ENCODE peak calls at places on chromosomes 13 and 19, in nine cellular contexts. O, P, M, T, B, D, E, A and F are unnamed samples.
A peak's percentile ranks its signal among the peaks of the same experiment; 100 is the strongest.

GRCh38 chr13:42478531-42479156 is 95.3 kb upstream of the TNFSF11 start:
- DNase-seq in B (no peak), D (peak; percentile 7), M (no peak), P (no peak), E (peak; percentile 10), T (no peak), O (no peak), A (no peak), F (no peak)

GRCh38 chr19:46731584-46731983 is 14.3 kb upstream of the FKRP start:
- DNase-seq in O (peak; percentile 56), M (no peak), B (no peak), P (no peak), A (no peak), T (no peak), D (no peak), E (no peak), F (no peak)

GRCh38 chr13:95535243-95535642 is 17.3 kb upstream of the CLDN10 start:
- DNase-seq in A (no peak), M (no peak), B (no peak), T (no peak), D (peak; percentile 73), P (no peak), O (no peak), E (peak; percentile 77), F (no peak)

GRCh38 chr13:35987572-35988513 is 143.3 kb downstream of the DCLK1 start:
- DNase-seq in D (no peak), T (no peak), B (no peak), A (no peak), E (no peak), M (peak; percentile 55), P (peak; percentile 72), O (peak; percentile 63), F (no peak)

GRCh38 chr19:46748325-46749109 is 2.3 kb upstream of the STRN4 start:
- DNase-seq in A (peak; percentile 59), D (peak; percentile 56), T (no peak), M (no peak), P (peak; percentile 94), B (peak; percentile 73), E (no peak), O (no peak), F (no peak)

GRCh38 chr13:105848494-105848893 is 687.0 kb downstream of the EFNB2 start:
- DNase-seq in P (no peak), O (no peak), T (no peak), E (no peak), A (no peak), D (no peak), B (no peak), M (no peak), F (no peak)

GRCh38 chr19:6276447-6276846 is 3.3 kb downstream of the MLLT1 start:
- DNase-seq in O (peak; percentile 80), T (no peak), P (no peak), E (no peak), D (peak; percentile 55), A (peak; percentile 75), B (peak; percentile 37), M (peak; percentile 58), F (peak; percentile 80)

GRCh38 chr19:10217085-10217484 is 14.0 kb downstream of the S1PR2 start:
- DNase-seq in O (no peak), B (no peak), A (no peak), P (no peak), M (no peak), T (no peak), D (no peak), E (no peak), F (no peak)

GRCh38 chr13:28161370-28161769 is 23.0 kb downstream of the PAN3 start:
- DNase-seq in D (peak; percentile 36), M (no peak), T (no peak), B (no peak), E (no peak), O (no peak), P (no peak), A (no peak), F (no peak)

GRCh38 chr19:13120817-13121216 is 2.8 kb downstream of the NACC1 start:
- DNase-seq in O (no peak), P (no peak), T (no peak), D (peak; percentile 85), A (no peak), E (no peak), B (no peak), M (no peak), F (no peak)

GRCh38 chr19:8259922-8260247 is 48.3 kb downstream of the CD320 start:
- DNase-seq in B (no peak), E (no peak), A (no peak), D (no peak), M (peak; percentile 29), O (no peak), P (no peak), T (peak; percentile 28), F (no peak)

GRCh38 chr13:36769545-36769944 is 49.5 kb upstream of the RFXAP start:
- DNase-seq in T (no peak), P (no peak), A (no peak), E (no peak), D (no peak), B (no peak), O (no peak), M (no peak), F (no peak)

GRCh38 chr13:110287031-110287828 is 19.7 kb downstream of the COL4A1 start:
- DNase-seq in P (no peak), E (no peak), M (no peak), O (no peak), D (no peak), A (no peak), B (no peak), T (no peak), F (no peak)

GRCh38 chr19:12656899-12657571 is 9.5 kb downstream of the MAN2B1 start:
- DNase-seq in B (no peak), D (no peak), O (no peak), T (no peak), M (no peak), E (no peak), A (peak; percentile 85), P (peak; percentile 95), F (no peak)

GRCh38 chr13:114279770-114280169 is 1.6 kb upstream of the UPF3A start:
- DNase-seq in M (no peak), D (no peak), E (no peak), A (no peak), O (no peak), T (no peak), B (no peak), P (no peak), F (no peak)

GRCh38 chr19:33432408-33433170 is 59.1 kb downstream of the CEBPG start:
- DNase-seq in O (no peak), D (no peak), P (no peak), A (no peak), M (peak; percentile 37), B (no peak), T (peak; percentile 34), E (no peak), F (no peak)

GRCh38 chr13:30119476-30119875 is 187.9 kb downstream of the KATNAL1 start:
- DNase-seq in E (no peak), D (peak; percentile 64), T (no peak), O (no peak), B (no peak), A (no peak), M (no peak), P (no peak), F (peak; percentile 39)

GRCh38 chr19:11168568-11168967 is 13.0 kb upstream of the SPC24 start:
- DNase-seq in M (no peak), T (no peak), B (no peak), E (peak; percentile 19), O (no peak), P (no peak), D (peak; percentile 97), A (no peak), F (no peak)

GRCh38 chr19:56120371-56121179 is 520 bp downstream of the ZNF787 start:
- DNase-seq in P (peak; percentile 73), M (peak; percentile 96), B (peak; percentile 70), E (peak; percentile 41), D (peak; percentile 71), T (no peak), A (peak; percentile 94), O (peak; percentile 93), F (peak; percentile 61)
- TF ChIP-seq POLR2A in P (peak; percentile 24), M (peak; percentile 86), B (no peak), E (no peak), D (peak; percentile 68), T (no peak), A (peak; percentile 81), O (peak; percentile 19), F (no peak)

GRCh38 chr13:33015791-33016323 is 366 bp upstream of the KL start:
- DNase-seq in O (peak; percentile 70), M (no peak), T (peak; percentile 51), E (no peak), P (peak; percentile 57), B (no peak), A (no peak), D (no peak), F (peak; percentile 17)
- H3K27ac ChIP-seq in O (peak overlapping the region; percentile 91), M (no peak overlapping the region), T (peak overlapping the region; percentile 91), E (no peak overlapping the region), P (no peak overlapping the region), B (no peak overlapping the region), A (no peak overlapping the region), D (no peak overlapping the region), F (peak overlapping the region; percentile 32)

DNA sequence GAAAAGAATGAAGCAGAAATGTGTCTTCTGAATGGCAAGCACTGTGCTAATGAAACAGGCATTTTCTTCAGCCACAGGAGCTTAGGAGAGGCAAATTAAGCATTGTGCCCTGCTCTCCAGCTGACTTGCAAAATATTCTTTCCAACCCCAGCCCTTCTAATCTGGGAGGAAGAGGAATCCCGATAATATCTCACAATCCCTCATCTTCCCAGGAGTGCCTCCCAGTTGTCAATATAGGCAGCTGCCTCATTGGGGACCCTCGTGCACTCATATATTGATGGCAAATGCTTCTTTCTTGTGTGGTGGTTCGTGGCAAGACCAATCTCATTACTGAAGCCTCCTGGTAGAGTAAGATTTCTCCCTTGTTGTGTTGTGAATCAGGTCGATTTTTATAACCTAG is 299.0 kb downstream of the COG6 start:
- DNase-seq in M (no peak), A (no peak), T (no peak), E (no peak), P (no peak), O (no peak), D (no peak), B (no peak), F (no peak)
- H3K4me1 ChIP-seq in M (no peaks in the 10 kb centered on the region), A (no peaks in the 10 kb centered on the region), T (no peaks in the 10 kb centered on the region), E (no peaks in the 10 kb centered on the region), P (no peaks in the 10 kb centered on the region), O (no peaks in the 10 kb centered on the region), D (no peaks in the 10 kb centered on the region), B (no peaks in the 10 kb centered on the region), F (no peaks in the 10 kb centered on the region)

DNA sequence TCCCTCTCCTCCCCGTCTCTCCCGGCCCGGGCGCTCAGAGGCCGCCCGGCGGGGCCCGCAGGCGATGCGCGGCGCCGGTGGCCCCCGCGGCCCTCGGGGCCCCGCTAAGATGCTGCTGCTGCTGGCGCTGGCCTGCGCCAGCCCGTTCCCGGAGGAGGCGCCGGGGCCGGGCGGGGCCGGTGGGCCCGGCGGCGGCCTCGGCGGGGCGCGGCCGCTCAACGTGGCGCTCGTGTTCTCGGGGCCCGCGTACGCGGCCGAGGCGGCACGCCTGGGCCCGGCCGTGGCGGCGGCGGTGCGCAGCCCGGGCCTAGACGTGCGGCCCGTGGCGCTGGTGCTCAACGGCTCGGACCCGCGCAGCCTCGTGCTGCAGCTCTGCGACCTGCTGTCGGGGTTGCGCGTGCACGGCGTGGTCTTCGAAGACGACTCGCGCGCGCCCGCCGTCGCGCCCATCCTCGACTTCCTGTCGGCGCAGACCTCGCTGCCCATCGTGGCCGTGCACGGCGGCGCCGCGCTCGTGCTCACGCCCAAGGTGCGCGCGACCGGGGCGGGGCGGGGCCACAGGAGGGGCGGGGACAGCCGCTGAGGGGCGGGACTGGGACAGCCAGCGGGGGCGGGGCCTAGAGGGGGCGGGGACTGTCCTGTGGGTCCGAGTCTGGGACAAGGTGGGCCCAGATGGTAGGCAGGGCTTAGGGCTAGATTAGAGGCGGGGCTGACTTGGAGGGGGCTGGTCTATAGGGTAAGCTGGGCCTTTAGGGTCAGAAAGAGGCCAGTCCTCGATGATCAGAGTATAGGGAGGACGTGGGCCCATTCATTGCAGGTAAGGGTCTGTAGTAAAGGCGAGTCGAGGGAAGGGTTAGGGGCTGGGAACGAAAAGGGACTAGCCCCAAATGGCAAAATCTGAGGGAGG is 5.1 kb downstream of the GRIN2D start:
- DNase-seq in B (peak; percentile 58), T (no peak), O (peak; percentile 92), A (peak; percentile 94), M (no peak), P (peak; percentile 98), D (peak; percentile 41), E (peak; percentile 91), F (peak; percentile 51)
- TF ChIP-seq POLR2A in B (no peak), T (no peak), O (no peak), A (peak; percentile 98), M (no peak), P (no peak), D (no peak), E (peak; percentile 56), F (no peak)